ENCODE peak calls at places on chromosomes 2 and 18, in four cellular contexts. S is renal cortical epithelial cell; M is central memory CD4-positive, alpha-beta T cell; R is substantia nigra. N is an unnamed sample.

GRCh38 chr18:28236487-28236886 is 59.6 kb upstream of the CDH2 start:
- DNase-seq in S (no peak), M (no peak), R (no peak), N (no peak)

GRCh38 chr2:156517419-156517818 is 81.2 kb downstream of the GPD2 start:
- DNase-seq in S (no peak), M (no peak), R (no peak), N (no peak)

GRCh38 chr2:177024760-177025159 is 187.8 kb upstream of the HNRNPA3 start:
- DNase-seq in S (no peak), M (no peak), R (no peak), N (no peak)

GRCh38 chr2:9092383-9093282 is 89.1 kb upstream of the MBOAT2 start:
- DNase-seq in S (no peak), M (no peak), R (no peak), N (no peak)

GRCh38 chr18:26792661-26793060 is 72.8 kb downstream of the AQP4 start:
- DNase-seq in S (peak; percentile 17), M (no peak), R (no peak), N (no peak)

GRCh38 chr18:36043153-36043552 is 24.2 kb downstream of the RPRD1A start:
- DNase-seq in S (no peak), M (no peak), R (no peak), N (no peak)

GRCh38 chr18:12376034-12376717 is 851 bp downstream of the AFG3L2 start:
- DNase-seq in S (peak; percentile 16), M (no peak), R (peak; percentile 56), N (no peak)

GRCh38 chr18:3345885-3346284 is 84.0 kb downstream of the MYL12B start:
- DNase-seq in S (no peak), M (no peak), R (no peak), N (no peak)

N was measured in CD4-positive, CD25-positive, alpha-beta regulatory T cell.